ENCODE peak calls at places on chromosomes 4 and X, in four cellular contexts. Q is naive thymus-derived CD8-positive, alpha-beta T cell; D is HTR-8/SVneo; I is activated CD4-positive, alpha-beta T cell treated with anti-CD3 and anti-CD28 coated beads, Interleukin-2, amount 10 ng/mL, durations not matched to agents 7 days and 5 days. V is an unnamed sample.

GRCh38 chr4:143364063-143364462 is 27.4 kb downstream of the GAB1 start:
- DNase-seq in Q (no peak), D (no peak), I (no peak), V (no peak)

GRCh38 chrX:55450259-55450658 is 1.7 kb upstream of the MAGEH1 start:
- DNase-seq in Q (no peak), D (no peak), I (no peak), V (no peak)

GRCh38 chrX:51144828-51145442 is 187.7 kb upstream of the NUDT10 start:
- DNase-seq in Q (peak), D (no peak), I (peak), V (peak)

GRCh38 chr4:74632634-74633033 is 161.7 kb downstream of the BTC start:
- DNase-seq in Q (peak), D (peak), I (peak), V (peak)

GRCh38 chrX:74297766-74298165 is 6.2 kb upstream of the ZCCHC13 start:
- DNase-seq in Q (no peak), D (no peak), I (no peak), V (no peak)

GRCh38 chrX:6225307-6226052 is 3.2 kb downstream of the NLGN4X start:
- DNase-seq in Q (no peak), D (no peak), I (no peak), V (no peak)

GRCh38 chrX:39144965-39145364 is 343.7 kb downstream of the MID1IP1 start:
- DNase-seq in Q (no peak), D (no peak), I (no peak), V (no peak)

GRCh38 chrX:17635231-17635630 is 102.1 kb upstream of the SCML1 start:
- DNase-seq in Q (no peak), D (no peak), I (no peak), V (no peak)

GRCh38 chrX:13805241-13805640 is 11.7 kb downstream of the GPM6B start:
- DNase-seq in Q (no peak), D (no peak), I (no peak), V (no peak)

GRCh38 chr4:128570380-128570779 is 239.1 kb upstream of the JADE1 start:
- DNase-seq in Q (no peak), D (no peak), I (no peak), V (no peak)

GRCh38 chr4:16377887-16378286 is 151.6 kb upstream of the TAPT1 start:
- DNase-seq in Q (no peak), D (no peak), I (no peak), V (no peak)

GRCh38 chr4:33837043-33837442 is 2407.3 kb downstream of the ARAP2 start:
- DNase-seq in Q (no peak), D (peak), I (no peak), V (no peak)

GRCh38 chr4:8315343-8316250 is 46.0 kb downstream of the HTRA3 start:
- DNase-seq in Q (no peak), D (peak), I (no peak), V (peak)

GRCh38 chr4:114535725-114536124 is 62.9 kb upstream of the UGT8 start:
- DNase-seq in Q (no peak), D (no peak), I (no peak), V (no peak)

GRCh38 chr4:143207555-143207954 is 22.8 kb downstream of the USP38 start:
- DNase-seq in Q (no peak), D (no peak), I (no peak), V (no peak)

GRCh38 chr4:177574446-177574845 is 132.2 kb upstream of the AGA start:
- DNase-seq in Q (no peak), D (no peak), I (no peak), V (no peak)

GRCh38 chrX:46965125-46965758 is 53.0 kb downstream of the JADE3 start:
- DNase-seq in Q (no peak), D (no peak), I (no peak), V (no peak)

GRCh38 chr4:185805979-185806378 is 6.0 kb downstream of the SORBS2 start:
- DNase-seq in Q (no peak), D (no peak), I (no peak), V (no peak)

GRCh38 chr4:164700471-164700870 is 53.5 kb upstream of the SMIM31 start:
- DNase-seq in Q (no peak), D (no peak), I (peak), V (peak)

GRCh38 chr4:40369437-40370278 is 34.5 kb downstream of the CHRNA9 start:
- DNase-seq in Q (no peak), D (no peak), I (no peak), V (no peak)

GRCh38 chr4:178322524-178323183 is 880.4 kb upstream of the AGA start:
- DNase-seq in Q (no peak), D (no peak), I (no peak), V (no peak)

GRCh38 chr4:4472344-4472958 is 69.4 kb downstream of the STX18 start:
- DNase-seq in Q (no peak), D (no peak), I (no peak), V (no peak)

GRCh38 chrX:88560673-88561330 is 186.2 kb upstream of the CPXCR1 start:
- DNase-seq in Q (no peak), D (no peak), I (no peak), V (no peak)

GRCh38 chr4:53563824-53564223 is 27.5 kb downstream of the LNX1 start:
- DNase-seq in Q (no peak), D (no peak), I (no peak), V (no peak)

GRCh38 chrX:2486476-2487133 is 14.2 kb downstream of the DHRSX start:
- DNase-seq in Q (no peak), D (no peak), I (no peak), V (no peak)

GRCh38 chrX:95059909-95060308 is 1385.9 kb downstream of the FAM133A start:
- DNase-seq in Q (no peak), D (no peak), I (no peak), V (no peak)

GRCh38 chr4:86630629-86631028 is 36.5 kb downstream of the PTPN13 start:
- DNase-seq in Q (no peak), D (no peak), I (no peak), V (no peak)

GRCh38 chr4:67204441-67204840 is 340.9 kb downstream of the CENPC start:
- DNase-seq in Q (no peak), D (no peak), I (no peak), V (no peak)

GRCh38 chrX:51837926-51838325 is 55.5 kb upstream of the MAGED1 start:
- DNase-seq in Q (no peak), D (no peak), I (no peak), V (no peak)

V was measured in A549.